ENCODE peak calls at places on chromosomes 16 and 17, in six cellular contexts. J is H9, F is lower lobe of right lung, O is HL-60, M is substantia nigra, N is mammary epithelial cell. E is an unnamed sample.
A peak's percentile ranks its signal among the peaks of the same experiment; 100 is the strongest.

GRCh38 chr16:85751665-85752501 is 987 bp upstream of the C16orf74 start:
- DNase-seq in J (peak; percentile 80), F (no peak), O (no peak), M (no peak), N (peak; percentile 88), E (no peak)

GRCh38 chr17:8807070-8807550 is 7.9 kb upstream of the MFSD6L start:
- DNase-seq in J (peak; percentile 23), F (no peak), O (peak; percentile 70), M (no peak), N (no peak), E (no peak)

GRCh38 chr16:14232106-14232890 is 161.2 kb downstream of the MRTFB start:
- DNase-seq in J (no peak), F (no peak), O (no peak), M (no peak), N (no peak), E (no peak)

GRCh38 chr17:71003736-71004135 is 834.4 kb downstream of the KCNJ2 start:
- DNase-seq in J (peak; percentile 66), F (no peak), O (no peak), M (no peak), N (no peak), E (no peak)

GRCh38 chr17:75877752-75878173 is 618 bp downstream of the TRIM47 start:
- DNase-seq in J (peak; percentile 85), F (peak; percentile 86), O (no peak), M (no peak), N (peak; percentile 76), E (peak; percentile 32)

GRCh38 chr16:88005148-88005547 is 53.9 kb downstream of the BANP start:
- DNase-seq in J (peak; percentile 71), F (no peak), O (peak; percentile 5), M (no peak), N (no peak), E (no peak)

GRCh38 chr16:4962716-4963115 is 4.6 kb downstream of the SEC14L5 start:
- DNase-seq in J (no peak), F (no peak), O (no peak), M (peak; percentile 40), N (no peak), E (no peak)

GRCh38 chr17:77444653-77445029 is 303.9 kb downstream of the SEC14L1 start:
- DNase-seq in J (no peak), F (no peak), O (no peak), M (no peak), N (no peak), E (no peak)

GRCh38 chr16:87897563-87898505 is 28.5 kb upstream of the SLC7A5 start:
- DNase-seq in J (no peak), F (no peak), O (no peak), M (no peak), N (no peak), E (peak; percentile 97)

GRCh38 chr17:43736389-43736788 is 22.2 kb downstream of the SOST start:
- DNase-seq in J (no peak), F (no peak), O (no peak), M (no peak), N (no peak), E (no peak)

GRCh38 chr16:15644306-15644961 is 1.5 kb upstream of the MARF1 start:
- DNase-seq in J (no peak), F (no peak), O (no peak), M (no peak), N (peak; percentile 96), E (no peak)

GRCh38 chr17:2070241-2071023 is 15.5 kb downstream of the HIC1 start:
- DNase-seq in J (peak; percentile 86), F (no peak), O (no peak), M (no peak), N (no peak), E (no peak)

DNA sequence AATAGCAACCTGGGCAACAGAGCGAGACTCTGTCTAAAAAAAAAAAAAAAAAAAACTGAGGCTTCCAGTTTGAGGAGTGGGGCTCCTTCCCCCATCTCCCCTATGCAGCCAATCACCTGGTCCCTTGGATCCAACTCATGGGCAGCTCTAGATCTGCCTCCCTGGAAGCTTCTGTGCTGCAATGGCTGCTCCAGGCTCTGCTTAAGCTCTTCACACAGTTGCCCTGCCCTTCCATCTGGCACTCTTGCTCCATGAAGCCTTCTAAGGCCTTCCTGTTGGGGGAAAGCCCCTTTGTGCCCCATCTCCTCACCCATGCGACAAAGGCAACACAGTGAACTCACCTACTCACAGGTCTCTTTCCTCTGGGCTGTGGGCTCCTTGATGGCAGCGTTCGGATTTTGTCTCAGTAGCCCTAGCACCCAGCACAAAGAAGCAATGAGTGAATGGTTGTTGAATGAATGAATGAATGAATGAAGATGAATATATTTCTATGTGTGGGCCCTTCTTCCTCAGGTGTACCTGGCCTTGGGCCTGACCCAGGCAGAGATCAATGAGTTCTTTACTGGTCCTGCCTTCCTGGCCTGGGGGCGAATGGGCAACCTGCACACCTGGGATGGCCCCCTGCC is 1.9 kb downstream of the NAGLU start:
- DNase-seq in J (no peak), F (no peak), O (no peak), M (no peak), N (no peak), E (no peak)
- H3K27ac ChIP-seq in J (no peak overlapping the region), F (no peak overlapping the region), O (no peak overlapping the region), M (peak overlapping the region; percentile 99), N (no peak overlapping the region), E (no peak overlapping the region)

GRCh38 chr17:32567511-32567910 is 80.7 kb downstream of the CDK5R1 start:
- DNase-seq in J (no peak), F (no peak), O (no peak), M (no peak), N (peak; percentile 61), E (no peak)

GRCh38 chr17:32569171-32570080 is 82.6 kb downstream of the CDK5R1 start:
- DNase-seq in J (no peak), F (no peak), O (no peak), M (no peak), N (peak; percentile 99), E (no peak)

GRCh38 chr17:32570081-32570396 is 83.2 kb downstream of the CDK5R1 start:
- DNase-seq in J (no peak), F (no peak), O (no peak), M (no peak), N (no peak), E (no peak)

GRCh38 chr17:32567086-32567485 is 80.3 kb downstream of the CDK5R1 start:
- DNase-seq in J (no peak), F (no peak), O (no peak), M (no peak), N (peak; percentile 33), E (no peak)

DNA sequence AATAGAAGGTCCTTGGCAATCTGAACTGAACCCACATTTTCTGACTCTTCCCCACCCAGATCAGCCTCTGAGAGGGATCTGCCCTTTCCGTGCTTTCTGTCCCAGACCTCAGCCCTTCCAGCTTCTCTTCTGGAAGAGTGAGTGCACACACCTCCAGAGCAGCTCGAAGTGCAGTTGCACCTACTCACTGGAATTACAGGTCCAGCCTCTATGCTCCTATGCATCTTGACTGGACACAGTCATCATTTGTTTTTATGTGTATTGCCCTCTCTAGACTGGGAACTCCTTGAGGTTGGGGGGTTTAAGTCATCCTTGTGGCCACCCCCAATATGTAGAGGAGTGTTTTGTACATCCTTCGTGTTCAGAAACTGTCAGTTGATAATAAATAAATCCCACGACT is 81.9 kb downstream of the CDK5R1 start:
- DNase-seq in J (no peak), F (no peak), O (no peak), M (no peak), N (no peak), E (no peak)
- H3K27ac ChIP-seq in J (no peak overlapping the region), F (no peak overlapping the region), O (no peak overlapping the region), M (no peak overlapping the region), N (peak overlapping the region; percentile 90), E (no peak overlapping the region)

GRCh38 chr17:79935845-79936470 is 96.7 kb upstream of the CBX4 start:
- DNase-seq in J (no peak), F (no peak), O (no peak), M (no peak), N (no peak), E (no peak)
- H3K27ac ChIP-seq in J (no peak overlapping the region), F (no peak overlapping the region), O (no peak overlapping the region), M (no peak overlapping the region), N (no peak overlapping the region), E (peak overlapping the region; percentile 42)

GRCh38 chr16:17375388-17376304 is 95.1 kb downstream of the XYLT1 start:
- DNase-seq in J (no peak), F (no peak), O (peak; percentile 60), M (no peak), N (no peak), E (no peak)
- H3K27ac ChIP-seq in J (no peak overlapping the region), F (peak overlapping the region; percentile 44), O (peak overlapping the region; percentile 6), M (no peak overlapping the region), N (no peak overlapping the region), E (no peak overlapping the region)

GRCh38 chr17:82793974-82794620 is 42.2 kb downstream of the TBCD start:
- DNase-seq in J (no peak), F (no peak), O (no peak), M (no peak), N (no peak), E (no peak)

GRCh38 chr17:82795615-82796014 is 43.8 kb downstream of the TBCD start:
- DNase-seq in J (no peak), F (peak; percentile 79), O (no peak), M (no peak), N (no peak), E (no peak)

GRCh38 chr17:82797061-82797460 is 42.8 kb downstream of the ZNF750 start:
- DNase-seq in J (no peak), F (no peak), O (no peak), M (no peak), N (no peak), E (no peak)

GRCh38 chr17:82791532-82791931 is 39.7 kb downstream of the TBCD start:
- DNase-seq in J (no peak), F (no peak), O (no peak), M (no peak), N (peak; percentile 23), E (no peak)

GRCh38 chr17:82794781-82795505 is 43.1 kb downstream of the TBCD start:
- DNase-seq in J (no peak), F (no peak), O (no peak), M (no peak), N (no peak), E (no peak)
- H3K27ac ChIP-seq in J (no peak overlapping the region), F (peak overlapping the region; percentile 14), O (no peak overlapping the region), M (no peak overlapping the region), N (no peak overlapping the region), E (peak overlapping the region; percentile 34)